ENCODE peak calls at places on chromosomes 1 and 21, in eight cellular contexts. G, L, B, K, A, X, R and I are unnamed samples.

GRCh38 chr1:156372876-156373275 is 3.9 kb downstream of the RHBG start:
- DNase-seq in G (no peak), A (no peak), X (no peak), L (peak), R (no peak), K (no peak), B (no peak), I (peak)

GRCh38 chr1:231519166-231519565 is 9.3 kb upstream of the TSNAX start:
- DNase-seq in G (no peak), A (no peak), X (no peak), B (no peak), L (no peak), K (no peak), R (no peak), I (no peak)

GRCh38 chr1:83942914-83943313 is 56.0 kb downstream of the TTLL7 start:
- DNase-seq in A (no peak), G (no peak), K (no peak), B (no peak), L (no peak), R (no peak), X (no peak), I (no peak)

GRCh38 chr1:176656257-176656995 is 193.5 kb downstream of the PAPPA2 start:
- DNase-seq in B (no peak), G (no peak), K (no peak), A (no peak), L (no peak), X (peak), R (no peak), I (no peak)

GRCh38 chr1:225973158-225973557 is 26.0 kb downstream of the SDE2 start:
- DNase-seq in B (no peak), L (peak), K (no peak), X (no peak), G (no peak), R (no peak), A (no peak), I (peak)

GRCh38 chr1:209769171-209769904 is 13.5 kb downstream of the TRAF3IP3 start:
- DNase-seq in A (peak), B (no peak), R (no peak), G (peak), X (peak), K (no peak), L (no peak), I (no peak)

GRCh38 chr1:37274491-37274890 is 199.9 kb upstream of the ZC3H12A start:
- DNase-seq in G (no peak), R (no peak), B (no peak), A (no peak), L (no peak), K (no peak), X (no peak), I (no peak)

GRCh38 chr1:28982198-28982597 is 67.8 kb downstream of the EPB41 start:
- DNase-seq in X (no peak), A (no peak), G (no peak), R (no peak), B (no peak), L (no peak), K (no peak), I (no peak)

GRCh38 chr21:45148316-45149000 is 74.1 kb downstream of the ADARB1 start:
- DNase-seq in K (no peak), R (no peak), X (no peak), G (no peak), A (no peak), L (no peak), B (no peak), I (no peak)

GRCh38 chr21:42541174-42541573 is 27.5 kb downstream of the SLC37A1 start:
- DNase-seq in B (no peak), K (peak), X (no peak), R (no peak), A (no peak), G (no peak), L (no peak), I (no peak)

GRCh38 chr21:35512321-35512720 is 463.2 kb upstream of the RUNX1 start:
- DNase-seq in A (no peak), R (no peak), K (no peak), B (no peak), X (peak), L (no peak), G (no peak), I (no peak)

GRCh38 chr1:222413436-222413835 is 134.5 kb downstream of the HHIPL2 start:
- DNase-seq in B (no peak), K (no peak), L (no peak), A (no peak), X (peak), G (no peak), R (no peak), I (no peak)

GRCh38 chr1:90411155-90411554 is 305.9 kb downstream of the BARHL2 start:
- DNase-seq in L (no peak), R (no peak), A (no peak), K (no peak), B (no peak), G (no peak), X (no peak), I (no peak)

GRCh38 chr1:6601049-6601864 is 1.4 kb downstream of the KLHL21 start:
- DNase-seq in G (peak), X (peak), L (peak), B (peak), R (no peak), A (peak), K (peak), I (no peak)

GRCh38 chr21:36379236-36379635 is 6.0 kb upstream of the CHAF1B start:
- DNase-seq in L (peak), B (no peak), X (no peak), G (no peak), K (no peak), A (no peak), R (no peak), I (no peak)

GRCh38 chr1:201357211-201357610 is 20.3 kb downstream of the TNNT2 start:
- DNase-seq in K (peak), B (no peak), L (no peak), A (peak), G (no peak), R (no peak), X (no peak), I (no peak)

GRCh38 chr1:117615474-117615873 is 9.6 kb downstream of the TENT5C start:
- DNase-seq in B (no peak), R (no peak), K (no peak), L (no peak), G (no peak), X (no peak), A (no peak), I (no peak)

GRCh38 chr1:14668448-14669029 is 70.1 kb downstream of the KAZN start:
- DNase-seq in B (no peak), L (no peak), A (no peak), X (no peak), R (no peak), K (no peak), G (no peak), I (no peak)

GRCh38 chr1:228340686-228341449 is 65.8 kb downstream of the TRIM11 start:
- DNase-seq in B (no peak), G (no peak), K (peak), A (peak), L (peak), R (no peak), X (no peak), I (peak)

GRCh38 chr1:160309183-160309535 is 24.2 kb upstream of the PEX19 start:
- DNase-seq in X (no peak), G (no peak), L (no peak), K (no peak), A (no peak), B (no peak), R (no peak), I (no peak)

GRCh38 chr1:235739631-235740030 is 90.0 kb upstream of the GNG4 start:
- DNase-seq in K (no peak), L (no peak), R (no peak), B (no peak), A (no peak), G (no peak), X (no peak), I (no peak)

GRCh38 chr1:223227031-223227430 is 84.0 kb upstream of the TLR5 start:
- DNase-seq in B (no peak), A (no peak), X (no peak), L (no peak), K (no peak), R (no peak), G (no peak), I (no peak)

GRCh38 chr1:24290933-24291487 is 28.1 kb upstream of the GRHL3 start:
- DNase-seq in B (no peak), A (no peak), L (no peak), G (no peak), X (no peak), K (no peak), R (no peak), I (no peak)

GRCh38 chr1:110426854-110427253 is 19.4 kb upstream of the LAMTOR5 start:
- DNase-seq in R (no peak), B (no peak), A (no peak), K (no peak), L (no peak), G (no peak), X (no peak), I (no peak)

GRCh38 chr21:42439284-42440186 is 35.8 kb downstream of the UBASH3A start:
- DNase-seq in X (no peak), A (peak), R (no peak), B (no peak), G (peak), L (no peak), K (no peak), I (no peak)

GRCh38 chr1:8423134-8423701 is 105.3 kb downstream of the SLC45A1 start:
- DNase-seq in R (no peak), K (peak), B (no peak), G (peak), A (peak), L (peak), X (no peak), I (peak)